ENCODE peak calls at places on chromosomes 3 and 15, in six cellular contexts. S is ovary, L is gastrocnemius medialis, X is tibial artery, D is esophagus squamous epithelium, W is left ventricle myocardium inferior. G is an unnamed sample. For H3K27me3 and H3K36me3, the result is how much of the 10 kb centered on the place peaks cover.

GRCh38 chr3:65575376-65575840 is 463.3 kb downstream of the MAGI1 start:
- DNase-seq in X (no peak), L (no peak), S (no peak), D (no peak), W (no peak), G (no peak)

GRCh38 chr3:141782386-141782932 is 19.3 kb downstream of the GRK7 start:
- DNase-seq in D (no peak), W (no peak), L (no peak), X (no peak), S (no peak), G (no peak)

GRCh38 chr3:3893590-3893989 is 94.4 kb downstream of the LRRN1 start:
- DNase-seq in D (no peak), S (no peak), X (no peak), L (no peak), W (no peak), G (no peak)

GRCh38 chr3:111616417-111617105 is 21.4 kb upstream of the ZBED2 start:
- DNase-seq in D (no peak), W (no peak), S (no peak), X (no peak), L (no peak), G (no peak)

GRCh38 chr3:47034868-47035489 is 55.5 kb downstream of the NBEAL2 start:
- DNase-seq in X (no peak), S (no peak), W (no peak), D (no peak), L (no peak), G (no peak)

GRCh38 chr15:58697220-58697619 is 52.3 kb downstream of the ADAM10 start:
- DNase-seq in X (no peak), S (no peak), W (no peak), D (no peak), L (no peak), G (no peak)

GRCh38 chr15:66740802-66741201 is 38.8 kb downstream of the SMAD6 start:
- DNase-seq in S (peak), L (no peak), X (peak), D (no peak), W (peak), G (peak)

GRCh38 chr3:24502690-24503089 is 8.0 kb upstream of the THRB start:
- DNase-seq in X (no peak), W (no peak), S (no peak), L (no peak), D (no peak), G (no peak)

GRCh38 chr3:100266531-100266930 is 5.7 kb downstream of the TBC1D23 start:
- DNase-seq in X (no peak), S (no peak), D (no peak), W (no peak), L (no peak), G (no peak)

GRCh38 chr3:100269410-100270217 is 8.8 kb downstream of the TBC1D23 start:
- DNase-seq in X (no peak), W (no peak), S (no peak), L (no peak), D (no peak), G (no peak)

GRCh38 chr3:100268986-100269385 is 8.2 kb downstream of the TBC1D23 start:
- DNase-seq in W (no peak), X (no peak), D (no peak), L (no peak), S (no peak), G (no peak)

GRCh38 chr3:100270218-100270588 is 9.4 kb downstream of the TBC1D23 start:
- DNase-seq in X (no peak), W (no peak), L (no peak), D (no peak), S (no peak), G (no peak)

GRCh38 chr3:100268156-100268555 is 7.4 kb downstream of the TBC1D23 start:
- DNase-seq in X (no peak), L (no peak), W (no peak), D (no peak), S (no peak), G (no peak)
- H3K27me3 ChIP-seq in X (under half), L (under half), W (under half), D (under half), S (under half), G (under half)

DNA sequence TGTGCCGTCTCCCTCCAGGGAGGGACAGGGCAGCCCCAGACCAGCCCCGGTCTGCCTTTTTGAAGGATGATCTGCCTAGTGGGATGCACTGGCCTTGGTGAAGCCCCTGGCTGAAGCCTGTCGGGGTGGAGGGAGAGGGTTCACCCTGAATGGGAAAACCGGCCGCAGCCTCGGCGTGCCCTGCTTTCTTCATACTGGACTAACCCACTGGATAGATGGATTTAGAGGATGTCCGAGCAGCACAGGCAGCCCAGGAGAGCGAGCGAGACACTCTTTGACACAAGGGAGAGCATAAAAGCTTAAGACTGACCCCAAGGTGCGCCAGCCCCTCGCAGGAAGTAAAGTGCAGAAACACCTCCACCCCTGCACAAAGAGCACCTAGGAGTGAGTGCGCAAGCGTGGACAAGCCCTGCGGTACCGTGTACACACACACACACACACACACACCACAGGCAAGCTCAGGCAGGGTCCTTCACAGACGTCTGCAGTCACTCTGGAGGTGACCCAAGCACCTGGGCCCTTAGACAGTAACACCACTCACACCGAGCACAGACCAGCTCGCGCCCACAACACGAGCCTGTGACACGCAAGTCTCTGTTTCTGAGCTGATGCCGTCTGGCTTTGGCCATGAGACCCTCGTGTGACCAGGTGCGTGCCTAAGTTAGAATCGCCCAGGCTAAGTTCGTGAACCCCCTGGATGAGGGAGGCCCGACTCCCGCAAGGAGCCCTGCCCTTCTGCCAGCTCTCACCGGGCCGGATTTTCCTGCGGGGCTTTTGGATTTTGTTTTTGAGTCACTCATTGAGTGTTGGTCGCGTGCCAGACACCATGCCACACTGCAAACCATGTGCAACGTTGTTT is 11.3 kb downstream of the SEMA4B start:
- DNase-seq in X (no peak), W (no peak), D (no peak), S (no peak), L (no peak), G (no peak)
- H3K36me3 ChIP-seq in X (under half), W (under half), D (half or more), S (under half), L (under half), G (under half)

GRCh38 chr15:44728576-44729393 is 7.5 kb upstream of the TRIM69 start:
- DNase-seq in W (peak), X (peak), D (peak), L (peak), S (peak), G (peak)
- H3K4me3 ChIP-seq in W (peak), X (peak), D (peak), L (peak), S (peak), G (peak)

DNA sequence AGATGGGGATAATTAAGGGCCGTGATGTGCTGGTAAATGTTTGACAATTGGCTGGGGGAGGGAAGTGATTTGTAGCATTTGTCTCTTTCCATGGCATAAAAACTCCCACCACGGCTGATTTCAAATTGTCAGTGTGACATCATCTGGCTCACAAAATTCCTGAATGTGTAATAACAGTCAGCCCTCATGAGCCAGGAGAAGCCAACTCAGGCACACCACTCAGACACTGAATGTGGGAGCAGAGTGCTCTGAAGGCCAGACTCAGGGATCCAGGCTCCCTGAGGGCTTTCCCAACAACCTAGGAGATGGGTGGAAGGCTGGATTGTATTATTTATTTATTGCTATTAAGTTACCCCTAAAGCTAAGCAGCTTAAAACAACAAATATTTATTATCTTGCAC is 6.3 kb upstream of the CPEB1 start:
- DNase-seq in W (no peak), X (no peak), S (no peak), D (no peak), L (no peak), G (no peak)
- H3K27me3 ChIP-seq in W (half or more), X (under half), S (under half), D (under half), L (under half), G (under half)

DNA sequence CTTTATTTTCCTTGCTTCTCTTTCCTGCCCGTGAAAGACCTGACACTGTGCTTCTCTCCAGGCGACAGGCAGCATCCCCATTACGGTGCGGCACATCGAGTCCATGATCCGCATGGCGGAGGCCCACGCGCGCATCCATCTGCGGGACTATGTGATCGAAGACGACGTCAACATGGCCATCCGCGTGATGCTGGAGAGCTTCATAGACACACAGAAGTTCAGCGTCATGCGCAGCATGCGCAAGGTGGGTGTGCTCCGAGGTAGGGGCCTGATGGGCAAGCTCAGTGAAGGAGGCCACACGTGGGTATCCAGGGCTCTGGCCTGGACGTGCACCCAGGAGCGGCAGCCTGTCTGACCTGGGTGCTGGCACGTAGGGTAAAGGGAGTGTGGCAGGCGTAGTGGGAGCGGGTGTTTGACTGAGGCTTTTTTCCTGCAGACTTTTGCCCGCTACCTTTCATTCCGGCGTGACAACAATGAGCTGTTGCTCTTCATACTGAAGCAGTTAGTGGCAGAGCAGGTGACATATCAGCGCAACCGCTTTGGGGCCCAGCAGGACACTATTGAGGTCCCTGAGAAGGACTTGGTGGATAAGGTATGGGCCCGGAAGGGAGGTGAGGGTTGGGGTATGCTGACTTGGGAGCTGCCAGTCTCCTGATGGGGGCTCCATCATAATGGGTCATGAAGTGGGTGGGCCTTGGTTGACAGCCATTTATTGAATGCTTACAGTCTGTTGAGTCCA is 8.2 kb upstream of the PODXL2 start:
- DNase-seq in L (no peak), S (no peak), D (no peak), W (no peak), X (no peak), G (no peak)
- H3K36me3 ChIP-seq in L (under half), S (under half), D (half or more), W (under half), X (under half), G (under half)

DNA sequence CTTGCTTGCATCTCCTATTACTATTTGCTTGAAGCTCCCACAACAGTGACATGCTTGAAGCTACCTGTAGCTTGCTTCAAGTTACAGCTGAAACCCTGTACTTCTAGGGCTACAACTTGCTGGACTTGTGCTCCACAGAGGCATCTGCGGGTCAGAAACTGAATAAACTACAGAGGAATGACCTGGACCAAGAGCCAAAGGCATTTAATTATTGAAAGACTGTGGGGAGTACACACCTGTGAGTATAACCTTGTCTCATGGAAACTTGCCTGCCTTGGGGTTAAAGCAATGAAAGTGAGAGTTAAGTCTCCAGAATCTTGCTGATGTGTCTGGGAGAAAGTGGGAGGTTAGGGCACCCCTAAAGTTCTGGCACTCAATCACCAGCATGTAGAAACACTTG is 69.8 kb downstream of the UMPS start:
- DNase-seq in W (no peak), L (no peak), S (no peak), X (no peak), D (no peak), G (no peak)
- H3K4me3 ChIP-seq in W (no peak), L (no peak), S (no peak), X (no peak), D (no peak), G (no peak)

GRCh38 chr3:114327665-114328064 is 33.8 kb downstream of the TIGIT start:
- DNase-seq in W (no peak), D (no peak), X (no peak), S (no peak), L (no peak), G (no peak)
- H3K27me3 ChIP-seq in W (under half), D (under half), X (under half), S (under half), L (under half), G (under half)

GRCh38 chr15:25087137-25087536 is 132.3 kb downstream of the SNRPN start:
- DNase-seq in D (no peak), W (no peak), L (no peak), X (no peak), S (no peak), G (no peak)
- H3K36me3 ChIP-seq in D (half or more), W (half or more), L (half or more), X (half or more), S (under half), G (under half)

G was measured in tibial nerve.